ENCODE peak calls at places on chromosomes 3 and 15, in nine cellular contexts. D is lung; L is lower lobe of right lung; C is fibroblast of lung; Y is kidney; Z is aorta; B is CD8-positive, alpha-beta T cell; X is psoas muscle; H is ovary. I is an unnamed sample. For H3K4me1, the result is how much of the 10 kb centered on the place peaks cover.

GRCh38 chr3:79187441-79187840 is 580.4 kb downstream of the ROBO1 start:
- DNase-seq in Z (no peak), H (no peak), L (no peak), Y (no peak), C (no peak), B (no peak), X (no peak), D (no peak), I (no peak)

GRCh38 chr15:96327155-96327741 is 3.3 kb upstream of the NR2F2 start:
- DNase-seq in Y (no peak), Z (no peak), X (no peak), L (no peak), H (peak), B (no peak), D (no peak), C (peak), I (no peak)

GRCh38 chr3:8512234-8512633 is 10.6 kb downstream of the LMCD1 start:
- DNase-seq in D (no peak), H (no peak), B (no peak), Y (no peak), Z (no peak), L (no peak), X (no peak), C (no peak), I (no peak)

GRCh38 chr3:29583861-29584260 is 303.0 kb downstream of the RBMS3 start:
- DNase-seq in H (no peak), Y (no peak), X (no peak), Z (no peak), B (no peak), C (no peak), D (no peak), L (no peak), I (no peak)

GRCh38 chr3:172312711-172313110 is 135.5 kb downstream of the GHSR start:
- DNase-seq in Y (no peak), H (no peak), D (no peak), Z (no peak), L (no peak), X (no peak), C (no peak), B (no peak), I (no peak)

GRCh38 chr3:151395806-151396205 is 11.3 kb upstream of the P2RY12 start:
- DNase-seq in X (no peak), D (no peak), C (peak), L (no peak), H (no peak), B (no peak), Z (no peak), Y (no peak), I (no peak)

GRCh38 chr3:35043040-35043439 is 596.3 kb upstream of the ARPP21 start:
- DNase-seq in B (no peak), D (no peak), Z (no peak), L (no peak), C (no peak), H (no peak), Y (no peak), X (no peak), I (no peak)

GRCh38 chr3:126476166-126476975 is 680 bp upstream of the ZXDC start:
- DNase-seq in H (no peak), B (no peak), Y (peak), L (peak), C (peak), X (peak), D (peak), Z (peak), I (peak)

GRCh38 chr3:65732060-65732933 is 306.4 kb downstream of the MAGI1 start:
- DNase-seq in B (no peak), X (no peak), D (no peak), Z (no peak), Y (no peak), C (peak), H (peak), L (no peak), I (no peak)

GRCh38 chr3:126971891-126972351 is 11.0 kb upstream of the PLXNA1 start:
- DNase-seq in L (peak), H (peak), D (peak), C (peak), Y (peak), Z (peak), B (no peak), X (peak), I (peak)

GRCh38 chr15:62783303-62783957 is 259.1 kb upstream of the TPM1 start:
- DNase-seq in H (no peak), Z (no peak), C (peak), L (no peak), Y (peak), B (no peak), X (no peak), D (no peak), I (no peak)
- H3K27ac ChIP-seq in H (no peak), Z (no peak), C (no peak), L (no peak), Y (no peak), B (no peak), X (no peak), D (no peak), I (peak)

DNA sequence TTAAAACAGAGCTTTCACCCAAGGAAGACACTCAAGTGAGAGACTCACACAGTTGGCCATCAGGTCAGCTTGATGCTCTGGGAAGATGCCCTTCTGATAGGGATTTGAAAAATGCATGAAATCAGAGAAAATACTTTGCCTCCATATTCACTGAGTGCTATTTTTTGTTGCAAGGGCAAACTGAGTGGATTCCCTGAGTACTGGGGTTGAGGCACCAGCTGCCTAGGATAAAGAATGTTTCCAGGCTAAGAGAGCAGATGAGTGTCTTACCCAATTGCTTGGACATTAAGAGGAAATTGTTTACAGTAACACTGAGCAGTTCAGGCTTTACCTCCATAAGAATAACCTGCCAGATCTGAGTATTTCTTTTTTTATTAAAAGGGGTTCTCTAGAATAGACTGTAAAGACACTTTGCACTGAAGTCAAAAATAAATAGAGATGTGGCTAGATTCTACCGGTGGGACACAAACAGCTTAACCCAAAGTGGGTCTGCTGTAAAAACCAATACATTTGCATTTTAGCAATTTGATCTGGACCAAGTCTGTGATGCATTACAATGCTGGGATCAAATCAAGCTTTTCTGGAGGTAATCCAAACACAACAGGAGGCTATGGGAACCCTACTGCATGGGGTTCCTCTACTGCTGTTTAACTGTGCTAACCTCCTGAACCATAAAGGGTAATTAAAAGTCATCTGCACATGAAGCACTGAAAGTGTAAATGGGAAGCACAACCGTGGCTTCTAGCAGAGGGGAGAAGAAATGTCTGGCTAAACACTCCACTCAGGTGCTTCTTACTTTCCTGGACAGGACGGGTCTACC is 238.8 kb upstream of the WNT5A start:
- DNase-seq in B (no peak), C (no peak), L (no peak), Z (no peak), H (no peak), X (no peak), Y (no peak), D (no peak), I (no peak)
- H3K4me1 ChIP-seq in B (under half), C (under half), L (under half), Z (under half), H (under half), X (under half), Y (under half), D (under half), I (under half)

DNA sequence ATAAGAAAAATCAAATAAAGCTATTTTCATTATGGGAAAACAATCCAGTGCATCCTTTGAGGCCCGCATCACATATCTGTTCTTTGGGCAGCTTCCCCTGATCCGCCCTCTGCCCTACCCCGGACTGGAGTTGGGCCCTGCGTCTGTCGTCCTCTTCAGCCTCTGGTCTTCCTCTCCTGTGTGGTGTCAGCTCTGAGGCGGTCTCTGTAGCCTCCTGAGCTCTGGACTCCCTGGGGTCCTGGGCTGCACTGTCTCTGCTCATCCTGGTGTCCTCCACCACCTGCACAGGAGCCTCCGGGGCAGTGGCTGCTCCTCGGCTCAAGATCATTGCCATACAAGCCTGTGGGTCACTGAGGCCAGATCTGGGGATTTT is 7.4 kb upstream of the SNX22 start:
- DNase-seq in H (no peak), C (no peak), B (no peak), Z (no peak), D (no peak), L (no peak), X (no peak), Y (no peak), I (no peak)
- H3K27ac ChIP-seq in H (no peak), C (no peak), B (no peak), Z (no peak), D (no peak), L (no peak), X (no peak), Y (no peak), I (no peak)

GRCh38 chr3:49910409-49911123 is 6.9 kb upstream of the MST1R start:
- DNase-seq in Z (no peak), D (no peak), X (no peak), H (no peak), C (no peak), B (no peak), L (no peak), Y (no peak), I (no peak)
- H3K4me1 ChIP-seq in Z (under half), D (under half), X (under half), H (under half), C (under half), B (under half), L (under half), Y (under half), I (under half)

GRCh38 chr3:158731525-158731924 is 732 bp downstream of the RARRES1 start:
- DNase-seq in D (no peak), L (no peak), H (no peak), X (no peak), C (peak), Y (no peak), B (no peak), Z (no peak), I (no peak)
- H3K27ac ChIP-seq in D (no peak), L (peak), H (peak), X (peak), C (peak), Y (no peak), B (no peak), Z (no peak), I (peak)

DNA sequence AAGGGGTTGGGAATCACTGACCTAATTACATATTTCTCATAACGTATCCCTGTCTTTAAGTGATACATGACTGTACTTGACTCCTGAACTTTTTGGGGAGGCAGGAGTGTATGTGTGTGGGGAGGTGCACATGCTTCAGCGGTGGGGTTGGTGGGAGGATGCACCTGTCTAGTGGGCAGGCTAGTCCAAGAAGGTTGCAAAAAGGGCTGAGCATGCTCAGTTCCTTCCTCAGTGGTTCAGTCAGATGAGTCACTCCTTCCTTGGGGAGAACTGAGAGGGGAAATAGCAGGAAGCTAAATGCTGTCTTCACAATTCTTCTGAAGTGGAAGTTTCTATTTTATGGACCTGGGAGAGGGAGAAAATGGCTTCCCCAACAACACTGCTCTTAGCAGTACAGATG is 24.6 kb upstream of the AP4E1 start:
- DNase-seq in L (no peak), C (peak), Y (no peak), H (no peak), B (no peak), D (no peak), Z (no peak), X (no peak), I (no peak)
- H3K4me1 ChIP-seq in L (under half), C (under half), Y (under half), H (under half), B (under half), D (under half), Z (under half), X (under half), I (under half)

DNA sequence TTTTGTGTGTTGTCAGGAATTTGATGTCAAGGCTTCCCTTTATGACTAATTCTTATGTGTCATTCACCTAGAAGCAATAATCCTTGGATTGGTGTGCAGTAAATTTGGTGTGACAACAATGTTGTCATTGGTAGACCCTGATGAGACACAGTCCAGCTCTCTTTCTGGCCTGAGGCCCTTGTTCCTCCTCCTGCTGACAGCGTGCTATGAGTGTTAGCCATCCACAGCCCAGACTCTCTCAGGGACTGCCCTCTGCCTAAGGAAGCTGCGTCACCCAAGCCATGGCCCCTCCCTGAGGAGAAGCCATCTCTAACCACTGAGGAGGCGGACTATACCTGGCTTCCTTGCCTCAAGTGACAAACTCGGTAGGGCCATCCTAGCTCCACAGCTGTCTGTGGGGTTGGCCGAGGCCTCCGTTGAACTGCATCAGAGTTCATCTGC is 13.3 kb upstream of the TM4SF1 start:
- DNase-seq in C (peak), H (no peak), L (no peak), Y (no peak), X (no peak), D (no peak), Z (no peak), B (no peak), I (no peak)
- H3K27ac ChIP-seq in C (no peak), H (no peak), L (no peak), Y (no peak), X (no peak), D (no peak), Z (no peak), B (no peak), I (no peak)

GRCh38 chr3:156098437-156099035 is 21.8 kb upstream of the KCNAB1 start:
- DNase-seq in X (no peak), C (no peak), Y (no peak), Z (no peak), L (no peak), H (no peak), D (no peak), B (no peak), I (no peak)
- H3K4me1 ChIP-seq in X (under half), C (under half), Y (under half), Z (under half), L (under half), H (under half), D (under half), B (under half), I (under half)

GRCh38 chr15:23860846-23861245 is 173.7 kb upstream of the NDN start:
- DNase-seq in X (no peak), Z (no peak), H (no peak), C (no peak), B (no peak), Y (no peak), D (no peak), L (no peak), I (no peak)

GRCh38 chr15:23859008-23859407 is 171.9 kb upstream of the NDN start:
- DNase-seq in X (no peak), Y (no peak), Z (no peak), C (no peak), L (no peak), B (no peak), H (no peak), D (no peak), I (no peak)

GRCh38 chr15:23857028-23857641 is 170.0 kb upstream of the NDN start:
- DNase-seq in Y (no peak), C (peak), H (peak), D (peak), Z (no peak), X (no peak), L (peak), B (no peak), I (peak)

GRCh38 chr15:23855947-23856346 is 168.8 kb upstream of the NDN start:
- DNase-seq in Y (no peak), D (no peak), H (no peak), X (no peak), C (no peak), Z (no peak), L (no peak), B (no peak), I (no peak)

DNA sequence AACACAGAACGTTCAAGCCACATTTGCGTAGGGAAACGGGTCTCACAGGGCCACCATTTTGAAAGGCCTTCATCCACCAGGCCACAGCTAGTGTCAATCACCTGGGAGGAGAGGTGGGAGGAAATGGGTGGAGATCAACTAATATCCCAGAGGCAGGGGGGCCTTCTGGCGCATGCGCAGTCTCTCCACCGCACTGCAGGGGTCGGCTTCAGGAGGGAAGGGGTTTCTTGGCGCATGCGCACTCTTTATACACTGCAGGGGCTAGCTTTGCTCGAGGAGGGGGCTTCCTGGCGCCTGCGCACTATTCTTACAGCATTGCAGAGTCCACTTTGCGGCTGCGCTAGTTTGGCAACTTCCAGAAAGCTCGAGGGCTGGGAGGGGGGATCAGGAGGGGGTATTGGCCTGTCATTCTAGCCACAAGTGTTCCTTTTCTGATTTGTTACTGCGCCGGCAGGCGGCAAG is 173.2 kb upstream of the NDN start:
- DNase-seq in X (no peak), H (no peak), L (no peak), D (no peak), Y (no peak), C (no peak), B (no peak), Z (no peak), I (no peak)
- H3K27ac ChIP-seq in X (no peak), H (no peak), L (no peak), D (no peak), Y (no peak), C (no peak), B (no peak), Z (no peak), I (no peak)

DNA sequence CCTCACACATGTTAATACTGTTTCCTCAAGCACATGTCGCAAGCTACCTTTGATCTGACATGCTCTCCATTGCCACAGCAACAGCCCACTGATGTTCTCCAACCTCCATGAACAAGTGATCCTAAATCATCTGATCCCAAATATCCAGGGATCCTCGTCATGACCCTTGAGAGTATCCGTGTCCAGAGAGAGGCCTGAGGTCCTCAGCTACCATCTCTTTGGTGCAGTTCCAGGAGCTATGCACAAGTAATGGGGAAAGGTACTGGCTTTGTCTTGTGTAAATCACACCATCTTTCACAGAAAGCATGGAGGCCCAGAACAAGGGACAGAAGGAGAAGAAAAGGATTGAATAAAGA is 2.4 kb downstream of the GCSAM start:
- DNase-seq in B (no peak), H (no peak), Z (no peak), C (no peak), D (no peak), Y (no peak), X (no peak), L (no peak), I (no peak)
- H3K4me1 ChIP-seq in B (half or more), H (under half), Z (under half), C (under half), D (under half), Y (under half), X (under half), L (under half), I (under half)